ENCODE peak calls at places on chromosome 20, in seven cellular contexts. S is activated T-helper 1 cell treated with Interleukin-2 at 50 U/mL for 16 hours; W is effector memory CD8-positive, alpha-beta T cell; H is HTR-8/SVneo; U is fibroblast of lung; L is endothelial cell; O is psoas muscle. T is an unnamed sample.

GRCh38 chr20:584375-585301 is 25.5 kb downstream of the TCF15 start:
- DNase-seq in S (no peak), W (no peak), H (no peak), U (no peak), L (no peak), O (no peak), T (no peak)

GRCh38 chr20:41627611-41628244 is 9.6 kb upstream of the CHD6 start:
- DNase-seq in S (no peak), W (no peak), H (no peak), U (no peak), L (no peak), O (no peak), T (no peak)

GRCh38 chr20:20824924-20825584 is 112.6 kb upstream of the RALGAPA2 start:
- DNase-seq in S (peak), W (peak), H (peak), U (no peak), L (peak), O (peak), T (no peak)

GRCh38 chr20:24673678-24674570 is 204.5 kb downstream of the SYNDIG1 start:
- DNase-seq in S (no peak), W (no peak), H (no peak), U (peak), L (no peak), O (no peak), T (no peak)

GRCh38 chr20:62580733-62581132 is 61.6 kb upstream of the SLCO4A1 start:
- DNase-seq in S (no peak), W (no peak), H (no peak), U (no peak), L (no peak), O (no peak), T (no peak)

GRCh38 chr20:37526238-37526838 is 1.3 kb downstream of the BLCAP start:
- DNase-seq in S (no peak), W (no peak), H (peak), U (peak), L (peak), O (no peak), T (no peak)

GRCh38 chr20:16539280-16539679 is 34.0 kb downstream of the KIF16B start:
- DNase-seq in S (no peak), W (no peak), H (no peak), U (no peak), L (no peak), O (no peak), T (no peak)

GRCh38 chr20:63499333-63499969 is 568 bp upstream of the EEF1A2 start:
- DNase-seq in S (no peak), W (no peak), H (no peak), U (no peak), L (no peak), O (no peak), T (no peak)

GRCh38 chr20:21019468-21019830 is 86.7 kb downstream of the LINC00237 start:
- DNase-seq in S (no peak), W (no peak), H (no peak), U (no peak), L (no peak), O (no peak), T (no peak)

GRCh38 chr20:12528591-12529041 is 480.2 kb upstream of the SPTLC3 start:
- DNase-seq in S (no peak), W (no peak), H (no peak), U (no peak), L (no peak), O (no peak), T (no peak)

GRCh38 chr20:44866703-44867335 is 18.7 kb upstream of the YWHAB start:
- DNase-seq in S (no peak), W (no peak), H (no peak), U (no peak), L (no peak), O (no peak), T (no peak)

GRCh38 chr20:31605902-31606677 is 1.0 kb downstream of the ID1 start:
- DNase-seq in S (no peak), W (no peak), H (no peak), U (peak), L (no peak), O (peak), T (no peak)

GRCh38 chr20:36028106-36028826 is 59.9 kb downstream of the CNBD2 start:
- DNase-seq in S (no peak), W (no peak), H (no peak), U (no peak), L (no peak), O (no peak), T (no peak)

GRCh38 chr20:23565503-23566056 is 2.7 kb downstream of the CST9L start:
- DNase-seq in S (no peak), W (no peak), H (no peak), U (no peak), L (no peak), O (no peak), T (no peak)

GRCh38 chr20:48394415-48395081 is 433.3 kb downstream of the PREX1 start:
- DNase-seq in S (no peak), W (no peak), H (no peak), U (no peak), L (no peak), O (no peak), T (no peak)

GRCh38 chr20:46237221-46237620 is 71.1 kb downstream of the CDH22 start:
- DNase-seq in S (no peak), W (no peak), H (no peak), U (no peak), L (no peak), O (no peak), T (no peak)

GRCh38 chr20:43985608-43986316 is 71.1 kb downstream of the TOX2 start:
- DNase-seq in S (no peak), W (no peak), H (no peak), U (no peak), L (no peak), O (no peak), T (no peak)

GRCh38 chr20:13736792-13737191 is 47.9 kb downstream of the ESF1 start:
- DNase-seq in S (no peak), W (no peak), H (no peak), U (peak), L (no peak), O (no peak), T (no peak)

GRCh38 chr20:49385471-49385870 is 97.0 kb downstream of the KCNB1 start:
- DNase-seq in S (no peak), W (no peak), H (peak), U (peak), L (no peak), O (no peak), T (no peak)

GRCh38 chr20:62147528-62147927 is 4.0 kb downstream of the SS18L1 start:
- DNase-seq in S (no peak), W (no peak), H (no peak), U (no peak), L (no peak), O (no peak), T (no peak)

GRCh38 chr20:55375920-55376319 is 629.4 kb downstream of the CBLN4 start:
- DNase-seq in S (no peak), W (no peak), H (no peak), U (no peak), L (no peak), O (no peak), T (no peak)

GRCh38 chr20:881051-881820 is 34.9 kb downstream of the ANGPT4 start:
- DNase-seq in S (no peak), W (no peak), H (peak), U (peak), L (no peak), O (no peak), T (no peak)

GRCh38 chr20:50727792-50728485 is 3.4 kb upstream of the PARD6B start:
- DNase-seq in S (no peak), W (no peak), H (no peak), U (no peak), L (no peak), O (no peak), T (no peak)

GRCh38 chr20:31924561-31924960 is 27.3 kb downstream of the PDRG1 start:
- DNase-seq in S (no peak), W (no peak), H (no peak), U (no peak), L (no peak), O (no peak), T (no peak)

GRCh38 chr20:50453533-50453932 is 56.6 kb upstream of the PTPN1 start:
- DNase-seq in S (no peak), W (no peak), H (no peak), U (no peak), L (no peak), O (no peak), T (no peak)

GRCh38 chr20:14745830-14746229 is 408.4 kb upstream of the FLRT3 start:
- DNase-seq in S (no peak), W (no peak), H (no peak), U (no peak), L (no peak), O (no peak), T (no peak)

GRCh38 chr20:2195614-2196013 is 94.0 kb downstream of the STK35 start:
- DNase-seq in S (no peak), W (no peak), H (no peak), U (no peak), L (no peak), O (no peak), T (no peak)

GRCh38 chr20:62122659-62123449 is 579 bp downstream of the LSM14B start:
- DNase-seq in S (peak), W (peak), H (peak), U (no peak), L (no peak), O (peak), T (no peak)

GRCh38 chr20:48621256-48622078 is 206.3 kb downstream of the PREX1 start:
- DNase-seq in S (no peak), W (no peak), H (peak), U (peak), L (no peak), O (no peak), T (no peak)

GRCh38 chr20:4750381-4750780 is 28.7 kb downstream of the PRND start:
- DNase-seq in S (no peak), W (no peak), H (no peak), U (no peak), L (no peak), O (no peak), T (no peak)

GRCh38 chr20:48773837-48774418 is 53.9 kb downstream of the PREX1 start:
- DNase-seq in S (no peak), W (no peak), H (no peak), U (peak), L (no peak), O (no peak), T (no peak)

GRCh38 chr20:32083469-32083868 is 26.0 kb upstream of the TM9SF4 start:
- DNase-seq in S (no peak), W (no peak), H (no peak), U (no peak), L (no peak), O (no peak), T (no peak)

GRCh38 chr20:51022803-51023616 is at the start of gene KCNG1:
- DNase-seq in S (no peak), W (no peak), H (peak), U (peak), L (peak), O (peak), T (no peak)

GRCh38 chr20:56989516-56989915 is 276.9 kb downstream of the BMP7 start:
- DNase-seq in S (no peak), W (no peak), H (no peak), U (peak), L (no peak), O (no peak), T (no peak)

GRCh38 chr20:44615169-44615791 is 32.9 kb downstream of the PKIG start:
- DNase-seq in S (no peak), W (no peak), H (no peak), U (peak), L (no peak), O (peak), T (no peak)

GRCh38 chr20:25487975-25488374 is 80.5 kb downstream of the GINS1 start:
- DNase-seq in S (no peak), W (no peak), H (no peak), U (no peak), L (no peak), O (no peak), T (no peak)

GRCh38 chr20:61833807-61834610 is 231.7 kb downstream of the TAF4 start:
- DNase-seq in S (no peak), W (no peak), H (no peak), U (no peak), L (no peak), O (no peak), T (no peak)

GRCh38 chr20:63114693-63115069 is 101.2 kb downstream of the YTHDF1 start:
- DNase-seq in S (no peak), W (no peak), H (no peak), U (no peak), L (no peak), O (no peak), T (no peak)

GRCh38 chr20:50328161-50328979 is 137.7 kb downstream of the CEBPB start:
- DNase-seq in S (no peak), W (no peak), H (no peak), U (no peak), L (no peak), O (no peak), T (no peak)

GRCh38 chr20:49916146-49917002 is 1.0 kb upstream of the SPATA2 start:
- DNase-seq in S (no peak), W (no peak), H (no peak), U (peak), L (no peak), O (no peak), T (no peak)